ENCODE peak calls at places on chromosomes 4 and X, in five cellular contexts. J is activated CD4-positive, CD25-positive, alpha-beta regulatory T cell treated with anti-CD3 and anti-CD28 coated beads, Interleukin-2, amount 50 U/mL, for 72 hours; I is psoas muscle; C is GM20000; S is kidney glomerular epithelial cell. L is an unnamed sample.

GRCh38 chrX:145856181-145856580 is 38.6 kb downstream of the SLITRK2 start:
- DNase-seq in J (no peak), I (no peak), C (no peak), S (no peak), L (peak)

GRCh38 chr4:113901994-113902787 is 77.3 kb downstream of the ARSJ start:
- DNase-seq in J (no peak), I (no peak), C (no peak), S (no peak), L (peak)

GRCh38 chr4:8829584-8829983 is 42.1 kb downstream of the HMX1 start:
- DNase-seq in J (peak), I (no peak), C (no peak), S (no peak), L (no peak)

GRCh38 chr4:143402776-143403550 is 66.3 kb downstream of the GAB1 start:
- DNase-seq in J (no peak), I (no peak), C (no peak), S (no peak), L (no peak)

GRCh38 chr4:175530655-175531054 is 281.4 kb downstream of the GPM6A start:
- DNase-seq in J (no peak), I (no peak), C (no peak), S (no peak), L (no peak)

GRCh38 chr4:25953740-25954139 is 39.7 kb downstream of the SMIM20 start:
- DNase-seq in J (no peak), I (no peak), C (no peak), S (no peak), L (peak)

GRCh38 chrX:98067611-98068010 is 1183.9 kb downstream of the RPA4 start:
- DNase-seq in J (no peak), I (no peak), C (no peak), S (no peak), L (peak)

GRCh38 chr4:153227501-153227900 is 23.3 kb downstream of the TRIM2 start:
- DNase-seq in J (no peak), I (no peak), C (no peak), S (no peak), L (no peak)

GRCh38 chrX:71617742-71618141 is 569 bp downstream of the CXCR3 start:
- DNase-seq in J (no peak), I (no peak), C (no peak), S (no peak), L (no peak)

GRCh38 chr4:158197194-158197593 is 13.1 kb upstream of the TMEM144 start:
- DNase-seq in J (no peak), I (no peak), C (no peak), S (no peak), L (no peak)

GRCh38 chr4:3760833-3761232 is 5.4 kb upstream of the ADRA2C start:
- DNase-seq in J (no peak), I (no peak), C (no peak), S (no peak), L (no peak)

GRCh38 chrX:46179748-46180147 is 365.5 kb downstream of the ZNF674 start:
- DNase-seq in J (no peak), I (no peak), C (no peak), S (no peak), L (no peak)

GRCh38 chrX:39158801-39159657 is 357.8 kb downstream of the MID1IP1 start:
- DNase-seq in J (no peak), I (no peak), C (no peak), S (peak), L (peak)

GRCh38 chr4:55184600-55185523 is 59.5 kb upstream of the KDR start:
- DNase-seq in J (no peak), I (no peak), C (peak), S (no peak), L (peak)

GRCh38 chr4:8364848-8365350 is 75.6 kb downstream of the ACOX3 start:
- DNase-seq in J (no peak), I (peak), C (no peak), S (no peak), L (no peak)

GRCh38 chrX:147891886-147892285 is 19.8 kb upstream of the FMR1 start:
- DNase-seq in J (no peak), I (no peak), C (no peak), S (no peak), L (peak)

GRCh38 chr4:86846921-86847320 is 2.3 kb downstream of the SLC10A6 start:
- DNase-seq in J (no peak), I (no peak), C (no peak), S (no peak), L (no peak)

GRCh38 chrX:3449287-3449686 is 102.8 kb upstream of the MXRA5 start:
- DNase-seq in J (no peak), I (no peak), C (no peak), S (no peak), L (no peak)

GRCh38 chr4:139972305-139972704 is 181.7 kb downstream of the MAML3 start:
- DNase-seq in J (no peak), I (no peak), C (no peak), S (no peak), L (peak)

GRCh38 chrX:7170903-7171302 is 22.9 kb upstream of the PUDP start:
- DNase-seq in J (peak), I (no peak), C (no peak), S (no peak), L (peak)

GRCh38 chrX:45755719-45756118 is 555.0 kb upstream of the DIPK2B start:
- DNase-seq in J (no peak), I (no peak), C (no peak), S (no peak), L (no peak)

GRCh38 chr4:68871772-68872441 is 56.1 kb downstream of the UGT2B10 start:
- DNase-seq in J (no peak), I (no peak), C (no peak), S (no peak), L (no peak)

GRCh38 chr4:117770269-117771087 is 263.8 kb upstream of the NDST3 start:
- DNase-seq in J (no peak), I (peak), C (no peak), S (peak), L (peak)